ENCODE peak calls at places on chromosomes 16 and 17, in six cellular contexts. J is Peyer's patch, E is HCT116, G is DMS153, I is activated T-helper 1 cell treated with Interleukin-2 at 50 U/mL for 16 hours, M is GM23338. D is an unnamed sample.

GRCh38 chr16:29192329-29193247 is 207.7 kb downstream of the LAT start:
- DNase-seq in J (peak), I (no peak), E (no peak), M (no peak), G (no peak), D (no peak)

GRCh38 chr17:31390426-31390747 is 1.1 kb upstream of the RAB11FIP4 start:
- DNase-seq in J (no peak), I (no peak), E (no peak), G (no peak), M (no peak), D (no peak)

GRCh38 chr17:75509528-75510258 is 5.6 kb downstream of the CASKIN2 start:
- DNase-seq in M (no peak), I (no peak), J (no peak), G (no peak), E (no peak), D (no peak)

GRCh38 chr16:47196457-47196856 is 52.7 kb upstream of the NETO2 start:
- DNase-seq in G (no peak), E (no peak), M (peak), J (no peak), I (no peak), D (no peak)

GRCh38 chr17:8862213-8863056 is 5.0 kb downstream of the PIK3R6 start:
- DNase-seq in M (no peak), E (no peak), J (peak), I (no peak), G (no peak), D (no peak)

GRCh38 chr16:84585886-84586285 is 32.0 kb downstream of the COTL1 start:
- DNase-seq in J (peak), I (no peak), G (no peak), E (peak), M (peak), D (no peak)

GRCh38 chr16:49376206-49376605 is 2.6 kb downstream of the C16orf78 start:
- DNase-seq in J (no peak), G (no peak), E (no peak), I (no peak), M (no peak), D (no peak)

GRCh38 chr16:87691686-87692079 is 74.1 kb downstream of the KLHDC4 start:
- DNase-seq in E (no peak), J (no peak), I (no peak), G (no peak), M (no peak), D (no peak)